ENCODE peak calls at places on chromosomes 12 and 14, in six cellular contexts. One of them, this sample, is unnamed.

GRCh38 chr14:59189822-59190368 is 1.4 kb downstream of the DAAM1 start:
- DNase-seq in kidney: peak; percentile 94
- DNase-seq in MM.1S: peak; percentile 70
- DNase-seq in cardiac muscle cell: peak; percentile 80
- DNase-seq in astrocyte: peak; percentile 90
- DNase-seq in SK-N-SH: peak; percentile 84
- DNase-seq in this sample: peak; percentile 65

GRCh38 chr12:116601524-116601923 is 42.3 kb downstream of the MAP1LC3B2 start:
- DNase-seq in cardiac muscle cell: no peak
- DNase-seq in kidney: no peak
- DNase-seq in MM.1S: no peak
- DNase-seq in SK-N-SH: no peak
- DNase-seq in astrocyte: peak; percentile 22
- DNase-seq in this sample: no peak

GRCh38 chr14:22871962-22872832 is 657 bp downstream of the LRP10 start:
- DNase-seq in MM.1S: peak; percentile 38
- DNase-seq in kidney: peak; percentile 91
- DNase-seq in cardiac muscle cell: peak; percentile 90
- DNase-seq in SK-N-SH: peak; percentile 83
- DNase-seq in astrocyte: peak; percentile 78
- DNase-seq in this sample: no peak

GRCh38 chr14:79253576-79253975 is 957.7 kb downstream of the DIO2 start:
- DNase-seq in SK-N-SH: no peak
- DNase-seq in astrocyte: no peak
- DNase-seq in kidney: no peak
- DNase-seq in cardiac muscle cell: no peak
- DNase-seq in MM.1S: no peak
- DNase-seq in this sample: no peak

GRCh38 chr14:47539065-47539464 is 136.3 kb downstream of the MDGA2 start:
- DNase-seq in SK-N-SH: no peak
- DNase-seq in astrocyte: no peak
- DNase-seq in kidney: no peak
- DNase-seq in MM.1S: no peak
- DNase-seq in cardiac muscle cell: peak; percentile 29
- DNase-seq in this sample: no peak

GRCh38 chr14:28751467-28752058 is 15.0 kb upstream of the FOXG1 start:
- DNase-seq in SK-N-SH: peak; percentile 46
- DNase-seq in kidney: no peak
- DNase-seq in astrocyte: peak; percentile 39
- DNase-seq in MM.1S: peak; percentile 50
- DNase-seq in cardiac muscle cell: peak; percentile 84
- DNase-seq in this sample: peak; percentile 3

GRCh38 chr12:110809149-110809548 is 37.6 kb upstream of the CCDC63 start:
- DNase-seq in cardiac muscle cell: no peak
- DNase-seq in astrocyte: no peak
- DNase-seq in SK-N-SH: no peak
- DNase-seq in kidney: no peak
- DNase-seq in MM.1S: no peak
- DNase-seq in this sample: no peak

GRCh38 chr12:17108877-17109520 is 503.0 kb upstream of the LMO3 start:
- DNase-seq in kidney: no peak
- DNase-seq in cardiac muscle cell: no peak
- DNase-seq in astrocyte: peak; percentile 33
- DNase-seq in MM.1S: no peak
- DNase-seq in SK-N-SH: no peak
- DNase-seq in this sample: no peak

GRCh38 chr12:58202933-58203713 is 261.8 kb downstream of the ATP23 start:
- DNase-seq in kidney: no peak
- DNase-seq in MM.1S: no peak
- DNase-seq in astrocyte: no peak
- DNase-seq in SK-N-SH: no peak
- DNase-seq in cardiac muscle cell: no peak
- DNase-seq in this sample: no peak

GRCh38 chr14:54625158-54625557 is 58.2 kb downstream of the SAMD4A start:
- DNase-seq in cardiac muscle cell: no peak
- DNase-seq in MM.1S: no peak
- DNase-seq in kidney: no peak
- DNase-seq in astrocyte: peak; percentile 89
- DNase-seq in SK-N-SH: no peak
- DNase-seq in this sample: no peak

GRCh38 chr12:15001733-15002471 is 29.1 kb downstream of the PDE6H start:
- DNase-seq in kidney: peak; percentile 70
- DNase-seq in cardiac muscle cell: peak; percentile 50
- DNase-seq in SK-N-SH: no peak
- DNase-seq in astrocyte: peak; percentile 19
- DNase-seq in MM.1S: no peak
- DNase-seq in this sample: no peak

GRCh38 chr14:87170179-87170578 is 822.8 kb downstream of the GALC start:
- DNase-seq in astrocyte: no peak
- DNase-seq in MM.1S: no peak
- DNase-seq in SK-N-SH: no peak
- DNase-seq in kidney: no peak
- DNase-seq in cardiac muscle cell: no peak
- DNase-seq in this sample: no peak

GRCh38 chr12:24821691-24822090 is 127.2 kb downstream of the BCAT1 start:
- DNase-seq in MM.1S: no peak
- DNase-seq in cardiac muscle cell: no peak
- DNase-seq in kidney: no peak
- DNase-seq in SK-N-SH: no peak
- DNase-seq in astrocyte: peak; percentile 84
- DNase-seq in this sample: peak; percentile 29

GRCh38 chr14:67418368-67419174 is 6.6 kb upstream of the PLEK2 start:
- DNase-seq in astrocyte: no peak
- DNase-seq in SK-N-SH: no peak
- DNase-seq in MM.1S: no peak
- DNase-seq in cardiac muscle cell: no peak
- DNase-seq in kidney: no peak
- DNase-seq in this sample: no peak

GRCh38 chr14:67417633-67418032 is 5.7 kb upstream of the PLEK2 start:
- DNase-seq in astrocyte: no peak
- DNase-seq in SK-N-SH: no peak
- DNase-seq in kidney: no peak
- DNase-seq in cardiac muscle cell: no peak
- DNase-seq in MM.1S: no peak
- DNase-seq in this sample: no peak

GRCh38 chr14:67421356-67422224 is 9.6 kb upstream of the PLEK2 start:
- DNase-seq in astrocyte: no peak
- DNase-seq in SK-N-SH: no peak
- DNase-seq in kidney: no peak
- DNase-seq in cardiac muscle cell: no peak
- DNase-seq in MM.1S: no peak
- DNase-seq in this sample: no peak

GRCh38 chr14:67423424-67423823 is 11.5 kb upstream of the PLEK2 start:
- DNase-seq in astrocyte: no peak
- DNase-seq in cardiac muscle cell: no peak
- DNase-seq in kidney: no peak
- DNase-seq in SK-N-SH: no peak
- DNase-seq in MM.1S: no peak
- DNase-seq in this sample: no peak

GRCh38 chr14:67420102-67420739 is 8.3 kb upstream of the PLEK2 start:
- DNase-seq in MM.1S: peak; percentile 43
- DNase-seq in SK-N-SH: no peak
- DNase-seq in astrocyte: no peak
- DNase-seq in kidney: no peak
- DNase-seq in cardiac muscle cell: no peak
- DNase-seq in this sample: peak; percentile 12
- TF ChIP-seq CTCF in MM.1S: peak; percentile 67
- TF ChIP-seq CTCF in SK-N-SH: no peak
- TF ChIP-seq CTCF in astrocyte: peak; percentile 12
- TF ChIP-seq CTCF in kidney: no peak
- TF ChIP-seq CTCF in cardiac muscle cell: peak; percentile 36
- TF ChIP-seq CTCF in this sample: peak; percentile 70

GRCh38 chr12:6689000-6689882 is at the start of gene ZNF384:
- DNase-seq in cardiac muscle cell: peak; percentile 98
- DNase-seq in MM.1S: peak; percentile 100
- DNase-seq in SK-N-SH: peak; percentile 94
- DNase-seq in astrocyte: peak; percentile 98
- DNase-seq in kidney: peak; percentile 99
- DNase-seq in this sample: peak; percentile 99

GRCh38 chr12:6691473-6691872 is 2.3 kb upstream of the ZNF384 start:
- DNase-seq in astrocyte: peak; percentile 37
- DNase-seq in kidney: no peak
- DNase-seq in SK-N-SH: no peak
- DNase-seq in MM.1S: no peak
- DNase-seq in cardiac muscle cell: no peak
- DNase-seq in this sample: no peak

GRCh38 chr12:6684609-6685008 is 4.6 kb downstream of the ZNF384 start:
- DNase-seq in kidney: no peak
- DNase-seq in SK-N-SH: peak; percentile 62
- DNase-seq in MM.1S: peak; percentile 33
- DNase-seq in cardiac muscle cell: peak; percentile 49
- DNase-seq in astrocyte: no peak
- DNase-seq in this sample: no peak

GRCh38 chr12:6688543-6688999 is 604 bp downstream of the ZNF384 start:
- DNase-seq in astrocyte: peak; percentile 9
- DNase-seq in MM.1S: peak; percentile 26
- DNase-seq in kidney: peak; percentile 85
- DNase-seq in SK-N-SH: peak; percentile 90
- DNase-seq in cardiac muscle cell: peak; percentile 35
- DNase-seq in this sample: no peak

DNA sequence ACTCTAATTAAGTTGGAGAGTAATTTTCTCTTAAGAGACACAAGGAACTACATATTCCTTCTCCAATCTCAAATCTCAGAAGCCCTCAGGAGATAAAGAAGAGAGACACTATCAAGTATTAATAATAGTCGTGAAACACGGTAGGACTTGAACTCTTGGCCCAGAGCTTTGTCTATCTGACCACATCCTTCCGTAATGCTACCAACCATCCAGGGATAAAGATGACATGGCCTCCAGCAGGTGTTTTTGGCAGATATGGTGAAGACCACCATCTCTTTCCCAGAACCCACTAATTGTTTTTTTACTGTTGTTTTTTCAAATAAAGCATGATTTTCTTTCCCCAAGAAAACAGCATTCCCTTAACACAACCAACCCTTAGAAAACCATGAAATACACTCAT is 3.4 kb downstream of the ZNF384 start:
- DNase-seq in SK-N-SH: no peak
- DNase-seq in cardiac muscle cell: no peak
- DNase-seq in MM.1S: no peak
- DNase-seq in kidney: no peak
- DNase-seq in astrocyte: no peak
- DNase-seq in this sample: no peak
- H3K4me3 ChIP-seq in SK-N-SH: no peak overlapping the region
- H3K4me3 ChIP-seq in cardiac muscle cell: no peak overlapping the region
- H3K4me3 ChIP-seq in MM.1S: no peak overlapping the region
- H3K4me3 ChIP-seq in kidney: no peak overlapping the region
- H3K4me3 ChIP-seq in astrocyte: no peak overlapping the region
- H3K4me3 ChIP-seq in this sample: no peak overlapping the region

GRCh38 chr14:93343797-93344196 is 3.2 kb upstream of the COX8C start:
- DNase-seq in SK-N-SH: no peak
- DNase-seq in kidney: no peak
- DNase-seq in astrocyte: no peak
- DNase-seq in cardiac muscle cell: no peak
- DNase-seq in MM.1S: no peak
- DNase-seq in this sample: no peak

GRCh38 chr14:93347850-93348249 is 868 bp downstream of the COX8C start:
- DNase-seq in kidney: no peak
- DNase-seq in cardiac muscle cell: no peak
- DNase-seq in MM.1S: no peak
- DNase-seq in astrocyte: no peak
- DNase-seq in SK-N-SH: no peak
- DNase-seq in this sample: no peak

GRCh38 chr14:93348292-93348691 is 1.3 kb downstream of the COX8C start:
- DNase-seq in kidney: no peak
- DNase-seq in cardiac muscle cell: no peak
- DNase-seq in astrocyte: no peak
- DNase-seq in MM.1S: no peak
- DNase-seq in SK-N-SH: no peak
- DNase-seq in this sample: no peak

GRCh38 chr14:93343266-93343665 is 3.7 kb upstream of the COX8C start:
- DNase-seq in MM.1S: no peak
- DNase-seq in SK-N-SH: no peak
- DNase-seq in cardiac muscle cell: no peak
- DNase-seq in kidney: no peak
- DNase-seq in astrocyte: no peak
- DNase-seq in this sample: no peak

GRCh38 chr14:93346926-93347721 is at the start of gene COX8C:
- DNase-seq in MM.1S: no peak
- DNase-seq in SK-N-SH: no peak
- DNase-seq in kidney: peak; percentile 59
- DNase-seq in cardiac muscle cell: no peak
- DNase-seq in astrocyte: no peak
- DNase-seq in this sample: no peak
- TF ChIP-seq CTCF in MM.1S: no peak
- TF ChIP-seq CTCF in SK-N-SH: no peak
- TF ChIP-seq CTCF in kidney: no peak
- TF ChIP-seq CTCF in cardiac muscle cell: no peak
- TF ChIP-seq CTCF in astrocyte: no peak
- TF ChIP-seq CTCF in this sample: peak; percentile 18

DNA sequence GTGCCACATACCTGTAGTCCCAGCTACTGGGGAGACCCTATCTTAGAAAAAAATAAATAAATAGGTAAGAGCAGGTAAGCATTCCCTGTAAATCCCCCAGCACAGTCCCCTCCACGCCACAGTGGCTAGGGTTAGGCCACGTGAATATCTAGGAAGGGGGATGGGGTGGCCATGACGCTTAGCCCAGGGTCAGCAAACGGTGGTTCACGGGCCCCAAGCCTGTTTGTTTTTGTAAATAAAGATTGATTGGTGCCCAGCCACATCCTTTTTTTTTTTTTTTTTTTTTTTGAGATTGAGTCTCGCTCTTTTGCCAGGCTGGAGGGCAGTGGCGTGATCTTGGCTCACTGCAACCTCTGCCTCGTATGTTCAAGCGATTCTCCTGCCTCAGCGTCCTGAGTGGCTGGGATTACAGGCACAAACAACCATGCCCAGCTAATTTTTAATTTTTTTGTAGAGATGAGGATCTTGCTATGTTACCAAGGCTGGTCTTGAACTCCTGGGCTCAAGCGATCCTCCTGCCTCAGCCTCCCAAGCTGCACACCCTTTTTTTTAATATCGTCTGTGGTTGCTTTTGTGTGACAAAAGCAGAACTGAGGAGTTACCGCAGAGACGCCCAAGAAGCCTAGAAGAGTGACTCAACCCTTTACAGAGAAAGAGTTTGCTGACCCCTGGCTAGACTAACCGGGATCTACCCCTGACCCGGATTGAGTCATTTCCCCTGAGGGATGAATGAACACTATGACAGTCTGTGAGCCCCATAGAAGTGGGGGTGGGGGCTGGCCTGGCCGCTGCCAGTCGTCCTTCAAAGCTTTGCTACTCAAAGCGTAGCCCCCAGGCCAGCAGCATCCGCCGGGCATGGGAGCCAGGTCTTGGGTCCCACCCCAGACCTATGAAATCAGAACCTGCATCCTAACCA is 113.7 kb upstream of the NCOR2 start:
- DNase-seq in cardiac muscle cell: no peak
- DNase-seq in MM.1S: no peak
- DNase-seq in astrocyte: peak; percentile 94
- DNase-seq in kidney: peak; percentile 78
- DNase-seq in SK-N-SH: peak; percentile 64
- DNase-seq in this sample: peak; percentile 41
- H3K4me3 ChIP-seq in cardiac muscle cell: no peak overlapping the region
- H3K4me3 ChIP-seq in MM.1S: no peak overlapping the region
- H3K4me3 ChIP-seq in astrocyte: peak overlapping the region; percentile 4
- H3K4me3 ChIP-seq in kidney: no peak overlapping the region
- H3K4me3 ChIP-seq in SK-N-SH: no peak overlapping the region
- H3K4me3 ChIP-seq in this sample: no peak overlapping the region

GRCh38 chr12:124273630-124274029 is 21.3 kb upstream of the RFLNA start:
- DNase-seq in cardiac muscle cell: peak; percentile 33
- DNase-seq in astrocyte: peak; percentile 25
- DNase-seq in SK-N-SH: peak; percentile 59
- DNase-seq in MM.1S: no peak
- DNase-seq in kidney: no peak
- DNase-seq in this sample: peak; percentile 30
- TF ChIP-seq CTCF in cardiac muscle cell: peak; percentile 25
- TF ChIP-seq CTCF in astrocyte: no peak
- TF ChIP-seq CTCF in SK-N-SH: peak; percentile 25
- TF ChIP-seq CTCF in MM.1S: no peak
- TF ChIP-seq CTCF in kidney: no peak
- TF ChIP-seq CTCF in this sample: peak; percentile 57

GRCh38 chr12:6337958-6338406 is 3.9 kb downstream of the TNFRSF1A start:
- DNase-seq in SK-N-SH: no peak
- DNase-seq in astrocyte: peak; percentile 61
- DNase-seq in kidney: peak; percentile 51
- DNase-seq in cardiac muscle cell: no peak
- DNase-seq in MM.1S: no peak
- DNase-seq in this sample: no peak
- H3K4me3 ChIP-seq in SK-N-SH: no peak overlapping the region
- H3K4me3 ChIP-seq in astrocyte: peak overlapping the region; percentile 39
- H3K4me3 ChIP-seq in kidney: peak overlapping the region; percentile 93
- H3K4me3 ChIP-seq in cardiac muscle cell: no peak overlapping the region
- H3K4me3 ChIP-seq in MM.1S: no peak overlapping the region
- H3K4me3 ChIP-seq in this sample: no peak overlapping the region

This sample was measured in GM12864.